ENCODE peak calls at places on chromosome 1, in ten cellular contexts. G, E, J, R, N, C, B, A, O and P are unnamed samples.

GRCh38 chr1:170219163-170219562 is 73.4 kb downstream of the NTMT2 start:
- DNase-seq in B (no peak), G (no peak), A (no peak), O (no peak), C (no peak), E (no peak), N (no peak), R (no peak), J (no peak), P (no peak)

GRCh38 chr1:19311503-19311930 is 427 bp downstream of the AKR7A2 start:
- DNase-seq in C (no peak), J (no peak), G (no peak), E (no peak), R (no peak), B (no peak), O (no peak), N (no peak), A (no peak), P (peak)

GRCh38 chr1:172727956-172728603 is 69.2 kb downstream of the FASLG start:
- DNase-seq in B (no peak), E (no peak), O (peak), C (no peak), R (no peak), A (no peak), N (no peak), G (peak), J (no peak), P (no peak)

GRCh38 chr1:202029171-202029665 is 18.8 kb downstream of the ELF3 start:
- DNase-seq in G (peak), E (peak), N (no peak), O (no peak), A (no peak), J (no peak), C (no peak), B (no peak), R (no peak), P (no peak)

GRCh38 chr1:198556969-198557368 is 16.5 kb upstream of the ATP6V1G3 start:
- DNase-seq in J (peak), A (peak), R (peak), N (no peak), B (peak), C (peak), O (no peak), G (no peak), E (no peak), P (peak)

GRCh38 chr1:170692866-170693575 is 29.1 kb downstream of the PRRX1 start:
- DNase-seq in N (no peak), J (no peak), R (no peak), E (peak), G (peak), C (no peak), B (no peak), O (no peak), A (no peak), P (no peak)

GRCh38 chr1:46528297-46528955 is 23.0 kb downstream of the KNCN start:
- DNase-seq in E (peak), C (no peak), R (no peak), J (no peak), B (no peak), O (no peak), A (no peak), N (no peak), G (peak), P (no peak)

GRCh38 chr1:183230403-183230802 is 44.3 kb downstream of the LAMC2 start:
- DNase-seq in G (peak), A (no peak), O (no peak), J (no peak), R (no peak), N (no peak), B (no peak), C (no peak), E (peak), P (no peak)

GRCh38 chr1:186904361-186904760 is 75.6 kb downstream of the PLA2G4A start:
- DNase-seq in G (no peak), O (no peak), C (no peak), B (no peak), J (no peak), R (no peak), N (no peak), E (no peak), A (no peak), P (no peak)

GRCh38 chr1:19384113-19384512 is 72.0 kb downstream of the SLC66A1 start:
- DNase-seq in C (peak), J (peak), B (peak), A (no peak), N (peak), G (peak), E (peak), O (no peak), R (no peak), P (no peak)

GRCh38 chr1:240515505-240515904 is 96.5 kb downstream of the GREM2 start:
- DNase-seq in G (peak), A (no peak), O (no peak), R (no peak), E (peak), B (no peak), N (no peak), J (no peak), C (no peak), P (no peak)

GRCh38 chr1:205317311-205317917 is 4.1 kb downstream of the NUAK2 start:
- DNase-seq in O (no peak), J (peak), B (peak), E (peak), R (peak), N (no peak), C (peak), G (peak), A (no peak), P (peak)

GRCh38 chr1:16921391-16922185 is at the start of gene CROCC:
- DNase-seq in G (peak), E (peak), C (no peak), A (peak), J (peak), B (peak), N (no peak), O (peak), R (no peak), P (no peak)

GRCh38 chr1:228307218-228308023 is 99.2 kb downstream of the TRIM11 start:
- DNase-seq in R (peak), E (no peak), N (no peak), C (no peak), J (no peak), G (no peak), A (no peak), B (peak), O (no peak), P (no peak)

GRCh38 chr1:231357831-231358354 is 19.8 kb downstream of the SPRTN start:
- DNase-seq in R (peak), B (no peak), E (peak), A (no peak), G (peak), O (no peak), J (peak), N (no peak), C (peak), P (peak)

GRCh38 chr1:32893198-32894018 is 7.1 kb downstream of the HPCA start:
- DNase-seq in N (no peak), G (peak), B (peak), O (peak), C (peak), J (peak), E (peak), R (peak), A (no peak), P (no peak)
- TF ChIP-seq CTCF in N (no peak), G (no peak), B (no peak), O (no peak), C (no peak), J (no peak), E (peak), R (no peak), A (no peak), P (no peak)

GRCh38 chr1:52266507-52266906 is 99.5 kb downstream of the CC2D1B start:
- DNase-seq in A (no peak), B (no peak), G (no peak), R (no peak), J (no peak), C (no peak), E (no peak), N (no peak), O (no peak), P (no peak)
- TF ChIP-seq CTCF in A (no peak), B (no peak), G (no peak), R (no peak), J (no peak), C (no peak), E (no peak), N (no peak), O (no peak), P (no peak)

GRCh38 chr1:9402717-9403116 is 110.0 kb downstream of the SPSB1 start:
- DNase-seq in O (no peak), N (no peak), G (no peak), R (no peak), B (no peak), E (no peak), A (no peak), C (no peak), J (no peak), P (no peak)

GRCh38 chr1:9401080-9401453 is 108.4 kb downstream of the SPSB1 start:
- DNase-seq in C (no peak), J (no peak), E (no peak), R (no peak), N (no peak), A (no peak), O (no peak), B (no peak), G (no peak), P (no peak)

GRCh38 chr1:9402256-9402616 is 109.5 kb downstream of the SPSB1 start:
- DNase-seq in C (no peak), R (no peak), O (no peak), A (no peak), G (no peak), J (no peak), E (no peak), N (no peak), B (no peak), P (no peak)

GRCh38 chr1:9399510-9400424 is 107.1 kb downstream of the SPSB1 start:
- DNase-seq in R (peak), A (no peak), B (peak), E (no peak), J (peak), G (peak), C (no peak), O (no peak), N (no peak), P (no peak)

DNA sequence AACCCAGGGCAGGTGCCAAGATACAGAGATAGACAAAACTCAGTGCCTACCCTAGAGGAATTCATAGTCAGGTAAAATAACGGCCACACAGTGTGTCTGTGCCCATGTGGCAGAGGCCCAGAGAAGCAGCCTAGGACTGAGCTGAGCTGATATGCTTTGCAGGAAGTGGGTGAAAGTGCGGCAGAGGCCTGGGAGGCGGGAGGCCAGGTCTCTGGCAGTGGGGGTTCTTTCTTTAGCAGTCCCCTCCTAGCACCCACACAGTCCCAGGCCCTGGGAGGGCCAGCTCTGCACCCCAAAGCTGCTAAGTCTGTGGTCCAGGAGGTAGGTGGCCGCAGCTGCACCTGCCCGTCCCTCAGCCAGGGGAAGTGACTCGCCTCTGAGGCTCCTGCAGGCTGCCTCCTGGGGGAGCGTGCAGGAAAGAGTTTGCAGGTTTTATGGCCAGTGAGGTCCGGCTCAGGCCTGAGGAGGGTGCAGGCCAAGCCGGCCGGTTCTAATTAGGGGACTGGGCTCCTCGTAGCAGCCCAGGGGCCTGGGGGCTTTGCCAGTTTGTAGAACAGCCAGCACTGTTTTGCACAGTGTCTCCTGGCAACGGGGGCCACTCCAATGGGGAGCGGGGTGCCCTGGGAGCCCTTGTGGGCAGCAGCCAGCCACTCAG is 107.9 kb downstream of the SPSB1 start:
- DNase-seq in N (no peak), B (no peak), G (no peak), R (peak), O (no peak), E (no peak), A (peak), C (no peak), J (peak), P (no peak)
- TF ChIP-seq CTCF in N (no peak), B (no peak), G (peak), R (no peak), O (no peak), E (peak), A (no peak), C (no peak), J (no peak), P (no peak)

DNA sequence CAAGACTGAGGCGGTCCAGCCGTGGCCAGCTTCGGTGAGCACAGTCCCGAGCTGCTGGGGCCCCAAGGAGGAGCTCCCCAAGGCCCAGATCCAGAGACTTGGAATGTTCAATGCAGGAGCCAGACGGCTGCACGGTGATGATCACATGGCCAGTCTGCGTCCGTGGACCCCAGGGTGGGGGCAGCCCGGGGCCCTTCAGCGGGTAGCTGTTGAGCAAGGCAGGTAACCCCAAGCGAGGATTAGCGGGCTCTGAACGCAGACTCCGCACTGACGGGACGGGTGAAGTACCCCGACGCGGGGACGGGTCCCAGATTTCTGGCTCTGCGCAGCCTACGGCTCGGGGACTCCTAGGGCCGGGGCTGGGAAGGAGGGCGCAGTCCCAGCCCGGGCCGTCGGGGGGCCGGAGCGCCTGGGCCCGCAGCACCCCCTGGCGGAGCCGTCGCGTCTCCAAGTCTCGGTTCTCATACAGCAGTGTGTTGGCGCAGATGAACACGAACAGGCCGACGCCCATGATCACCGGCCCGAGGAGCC is 2.7 kb downstream of the TMEM200B start:
- DNase-seq in R (peak), G (peak), A (peak), N (no peak), O (peak), J (peak), B (peak), E (peak), C (peak), P (no peak)
- TF ChIP-seq CTCF in R (peak), G (peak), A (peak), N (peak), O (peak), J (no peak), B (peak), E (peak), C (peak), P (peak)

GRCh38 chr1:56808385-56808784 is 10.8 kb downstream of the FYB2 start:
- DNase-seq in J (no peak), B (no peak), N (no peak), R (no peak), C (no peak), G (no peak), A (no peak), O (no peak), E (no peak), P (no peak)

GRCh38 chr1:56806804-56807203 is 12.4 kb downstream of the FYB2 start:
- DNase-seq in C (no peak), J (no peak), B (no peak), O (no peak), N (no peak), R (no peak), A (no peak), E (no peak), G (no peak), P (no peak)

GRCh38 chr1:56798053-56798471 is 21.1 kb downstream of the FYB2 start:
- DNase-seq in O (no peak), R (no peak), J (no peak), B (no peak), A (no peak), G (peak), C (no peak), N (no peak), E (peak), P (no peak)

GRCh38 chr1:56799605-56800398 is 19.4 kb downstream of the FYB2 start:
- DNase-seq in B (no peak), N (no peak), G (peak), R (no peak), O (no peak), A (no peak), C (no peak), E (peak), J (no peak), P (no peak)

GRCh38 chr1:56803561-56804156 is 15.5 kb downstream of the FYB2 start:
- DNase-seq in B (no peak), C (no peak), G (peak), J (peak), E (peak), A (no peak), R (peak), O (peak), N (no peak), P (no peak)
- TF ChIP-seq CTCF in B (peak), C (no peak), G (peak), J (no peak), E (peak), A (no peak), R (peak), O (peak), N (no peak), P (no peak)